ENCODE peak calls at places on chromosomes 4 and X, in seven cellular contexts. One of them, this sample, is unnamed.

GRCh38 chr4:38323141-38323634 is 340.8 kb upstream of the KLF3 start:
- DNase-seq in right lobe of liver: no peak
- DNase-seq in brain microvascular endothelial cell: peak; percentile 12
- DNase-seq in psoas muscle: no peak
- DNase-seq in AG09309: no peak
- DNase-seq in heart left ventricle: no peak
- DNase-seq in fibroblast of the aortic adventitia: no peak
- DNase-seq in this sample: no peak

GRCh38 chrX:41734530-41734929 is 10.5 kb downstream of the GPR82 start:
- DNase-seq in right lobe of liver: no peak
- DNase-seq in brain microvascular endothelial cell: peak; percentile 22
- DNase-seq in psoas muscle: no peak
- DNase-seq in AG09309: no peak
- DNase-seq in heart left ventricle: no peak
- DNase-seq in fibroblast of the aortic adventitia: peak; percentile 27
- DNase-seq in this sample: no peak

GRCh38 chr4:80309301-80310004 is 26.1 kb upstream of the CFAP299 start:
- DNase-seq in right lobe of liver: no peak
- DNase-seq in brain microvascular endothelial cell: peak; percentile 89
- DNase-seq in psoas muscle: no peak
- DNase-seq in AG09309: peak; percentile 72
- DNase-seq in heart left ventricle: no peak
- DNase-seq in fibroblast of the aortic adventitia: peak; percentile 95
- DNase-seq in this sample: peak; percentile 77

GRCh38 chrX:42499620-42500019 is 278.3 kb downstream of the PPP1R2C start:
- DNase-seq in right lobe of liver: no peak
- DNase-seq in brain microvascular endothelial cell: no peak
- DNase-seq in psoas muscle: no peak
- DNase-seq in AG09309: no peak
- DNase-seq in heart left ventricle: no peak
- DNase-seq in fibroblast of the aortic adventitia: no peak
- DNase-seq in this sample: no peak

GRCh38 chrX:20237864-20238263 is 28.8 kb downstream of the RPS6KA3 start:
- DNase-seq in right lobe of liver: no peak
- DNase-seq in brain microvascular endothelial cell: no peak
- DNase-seq in psoas muscle: no peak
- DNase-seq in AG09309: no peak
- DNase-seq in heart left ventricle: no peak
- DNase-seq in fibroblast of the aortic adventitia: no peak
- DNase-seq in this sample: no peak

GRCh38 chr4:88244821-88245579 is 39.4 kb downstream of the PPM1K start:
- DNase-seq in right lobe of liver: no peak
- DNase-seq in brain microvascular endothelial cell: no peak
- DNase-seq in psoas muscle: peak; percentile 77
- DNase-seq in AG09309: no peak
- DNase-seq in heart left ventricle: no peak
- DNase-seq in fibroblast of the aortic adventitia: no peak
- DNase-seq in this sample: no peak

GRCh38 chr4:40046311-40046980 is 10.2 kb upstream of the N4BP2 start:
- DNase-seq in right lobe of liver: peak; percentile 68
- DNase-seq in brain microvascular endothelial cell: peak; percentile 62
- DNase-seq in psoas muscle: no peak
- DNase-seq in AG09309: no peak
- DNase-seq in heart left ventricle: peak; percentile 33
- DNase-seq in fibroblast of the aortic adventitia: peak; percentile 77
- DNase-seq in this sample: peak; percentile 6

GRCh38 chr4:173527103-173527876 is 2.7 kb downstream of the HAND2 start:
- DNase-seq in right lobe of liver: no peak
- DNase-seq in brain microvascular endothelial cell: no peak
- DNase-seq in psoas muscle: no peak
- DNase-seq in AG09309: no peak
- DNase-seq in heart left ventricle: no peak
- DNase-seq in fibroblast of the aortic adventitia: peak; percentile 69
- DNase-seq in this sample: no peak

GRCh38 chr4:40575846-40576245 is 53.8 kb downstream of the RBM47 start:
- DNase-seq in right lobe of liver: no peak
- DNase-seq in brain microvascular endothelial cell: no peak
- DNase-seq in psoas muscle: no peak
- DNase-seq in AG09309: no peak
- DNase-seq in heart left ventricle: no peak
- DNase-seq in fibroblast of the aortic adventitia: peak; percentile 14
- DNase-seq in this sample: no peak

GRCh38 chrX:97310373-97310772 is 426.7 kb downstream of the RPA4 start:
- DNase-seq in right lobe of liver: no peak
- DNase-seq in brain microvascular endothelial cell: no peak
- DNase-seq in psoas muscle: no peak
- DNase-seq in AG09309: no peak
- DNase-seq in heart left ventricle: no peak
- DNase-seq in fibroblast of the aortic adventitia: peak; percentile 5
- DNase-seq in this sample: no peak

GRCh38 chrX:3461824-3462508 is 115.5 kb upstream of the MXRA5 start:
- DNase-seq in right lobe of liver: no peak
- DNase-seq in brain microvascular endothelial cell: no peak
- DNase-seq in psoas muscle: no peak
- DNase-seq in AG09309: no peak
- DNase-seq in heart left ventricle: no peak
- DNase-seq in fibroblast of the aortic adventitia: no peak
- DNase-seq in this sample: no peak

GRCh38 chr4:180116840-180117239 is 2126.4 kb upstream of the TENM3 start:
- DNase-seq in right lobe of liver: no peak
- DNase-seq in brain microvascular endothelial cell: no peak
- DNase-seq in psoas muscle: no peak
- DNase-seq in AG09309: no peak
- DNase-seq in heart left ventricle: no peak
- DNase-seq in fibroblast of the aortic adventitia: no peak
- DNase-seq in this sample: no peak

GRCh38 chr4:143420227-143420626 is 83.6 kb downstream of the GAB1 start:
- DNase-seq in right lobe of liver: no peak
- DNase-seq in brain microvascular endothelial cell: no peak
- DNase-seq in psoas muscle: no peak
- DNase-seq in AG09309: no peak
- DNase-seq in heart left ventricle: no peak
- DNase-seq in fibroblast of the aortic adventitia: no peak
- DNase-seq in this sample: no peak

GRCh38 chr4:148026022-148026421 is 294.1 kb downstream of the ARHGAP10 start:
- DNase-seq in right lobe of liver: no peak
- DNase-seq in brain microvascular endothelial cell: peak; percentile 91
- DNase-seq in psoas muscle: no peak
- DNase-seq in AG09309: peak; percentile 77
- DNase-seq in heart left ventricle: no peak
- DNase-seq in fibroblast of the aortic adventitia: peak; percentile 86
- DNase-seq in this sample: peak; percentile 41

GRCh38 chr4:15755781-15756180 is 22.3 kb upstream of the CD38 start:
- DNase-seq in right lobe of liver: no peak
- DNase-seq in brain microvascular endothelial cell: no peak
- DNase-seq in psoas muscle: no peak
- DNase-seq in AG09309: no peak
- DNase-seq in heart left ventricle: no peak
- DNase-seq in fibroblast of the aortic adventitia: no peak
- DNase-seq in this sample: no peak

GRCh38 chrX:23902419-23902818 is 5.3 kb downstream of the APOO start:
- DNase-seq in right lobe of liver: no peak
- DNase-seq in brain microvascular endothelial cell: peak; percentile 50
- DNase-seq in psoas muscle: no peak
- DNase-seq in AG09309: no peak
- DNase-seq in heart left ventricle: no peak
- DNase-seq in fibroblast of the aortic adventitia: peak; percentile 83
- DNase-seq in this sample: no peak

GRCh38 chr4:110059556-110060191 is 138.7 kb downstream of the ELOVL6 start:
- DNase-seq in right lobe of liver: no peak
- DNase-seq in brain microvascular endothelial cell: no peak
- DNase-seq in psoas muscle: no peak
- DNase-seq in AG09309: no peak
- DNase-seq in heart left ventricle: no peak
- DNase-seq in fibroblast of the aortic adventitia: peak; percentile 19
- DNase-seq in this sample: no peak

GRCh38 chr4:62460329-62460728 is 1260.2 kb downstream of the ADGRL3 start:
- DNase-seq in right lobe of liver: no peak
- DNase-seq in brain microvascular endothelial cell: no peak
- DNase-seq in psoas muscle: no peak
- DNase-seq in AG09309: no peak
- DNase-seq in heart left ventricle: no peak
- DNase-seq in fibroblast of the aortic adventitia: no peak
- DNase-seq in this sample: no peak

GRCh38 chr4:38614198-38614597 is 49.8 kb upstream of the KLF3 start:
- DNase-seq in right lobe of liver: no peak
- DNase-seq in brain microvascular endothelial cell: no peak
- DNase-seq in psoas muscle: no peak
- DNase-seq in AG09309: no peak
- DNase-seq in heart left ventricle: no peak
- DNase-seq in fibroblast of the aortic adventitia: no peak
- DNase-seq in this sample: no peak

GRCh38 chrX:57294961-57295360 is 8.5 kb downstream of the FAAH2 start:
- DNase-seq in right lobe of liver: no peak
- DNase-seq in brain microvascular endothelial cell: no peak
- DNase-seq in psoas muscle: no peak
- DNase-seq in AG09309: no peak
- DNase-seq in heart left ventricle: no peak
- DNase-seq in fibroblast of the aortic adventitia: no peak
- DNase-seq in this sample: no peak

GRCh38 chr4:2797188-2797544 is 4.3 kb downstream of the SH3BP2 start:
- DNase-seq in right lobe of liver: peak; percentile 41
- DNase-seq in brain microvascular endothelial cell: no peak
- DNase-seq in psoas muscle: no peak
- DNase-seq in AG09309: no peak
- DNase-seq in heart left ventricle: no peak
- DNase-seq in fibroblast of the aortic adventitia: no peak
- DNase-seq in this sample: no peak

DNA sequence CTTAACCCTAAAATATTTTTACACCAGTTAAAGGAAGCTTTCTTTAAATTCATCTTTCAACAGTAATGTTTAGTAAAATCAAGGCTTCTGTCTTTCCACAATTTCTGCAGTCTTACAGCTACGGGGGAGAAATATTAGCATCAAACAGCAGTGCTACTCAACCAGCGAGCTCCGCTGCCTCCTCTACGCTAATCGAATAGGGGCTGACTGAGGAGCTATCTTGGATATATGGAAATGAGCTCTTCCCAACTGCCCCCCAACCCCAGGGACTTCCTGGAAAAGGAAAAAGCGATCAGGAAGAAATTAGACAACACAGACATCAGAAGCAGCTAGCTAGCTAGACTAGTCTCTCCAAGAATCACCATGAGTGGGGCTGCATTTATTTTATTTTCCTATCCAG is 7.7 kb downstream of the NKX6-1 start:
- DNase-seq in right lobe of liver: no peak
- DNase-seq in brain microvascular endothelial cell: no peak
- DNase-seq in psoas muscle: no peak
- DNase-seq in AG09309: no peak
- DNase-seq in heart left ventricle: no peak
- DNase-seq in fibroblast of the aortic adventitia: no peak
- DNase-seq in this sample: no peak
- H3K4me3 ChIP-seq in right lobe of liver: no peak overlapping the region
- H3K4me3 ChIP-seq in brain microvascular endothelial cell: no peak overlapping the region
- H3K4me3 ChIP-seq in psoas muscle: no peak overlapping the region
- H3K4me3 ChIP-seq in AG09309: no peak overlapping the region
- H3K4me3 ChIP-seq in heart left ventricle: no peak overlapping the region
- H3K4me3 ChIP-seq in fibroblast of the aortic adventitia: no peak overlapping the region
- H3K4me3 ChIP-seq in this sample: no peak overlapping the region

DNA sequence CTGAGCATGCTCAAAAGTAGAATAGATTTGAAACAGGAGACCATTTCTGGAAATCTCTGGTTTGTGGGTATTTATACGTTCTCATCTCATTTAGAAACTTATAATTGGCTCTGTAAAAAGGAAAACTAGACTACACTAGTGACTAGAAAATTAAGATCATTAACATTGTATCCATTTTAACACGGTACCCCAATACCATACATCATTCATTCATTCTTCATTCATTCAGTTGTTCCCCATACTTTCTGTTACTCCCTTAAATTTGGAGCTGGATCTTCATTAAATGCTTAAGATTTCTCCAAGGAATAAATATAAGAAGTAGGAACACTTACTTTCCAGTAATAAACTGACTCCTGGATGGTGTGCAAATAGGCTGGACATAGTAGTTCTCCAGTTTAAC is 1.3 kb downstream of the ARSJ start:
- DNase-seq in right lobe of liver: no peak
- DNase-seq in brain microvascular endothelial cell: no peak
- DNase-seq in psoas muscle: no peak
- DNase-seq in AG09309: no peak
- DNase-seq in heart left ventricle: no peak
- DNase-seq in fibroblast of the aortic adventitia: no peak
- DNase-seq in this sample: no peak
- H3K4me3 ChIP-seq in right lobe of liver: peak overlapping the region; percentile 65
- H3K4me3 ChIP-seq in brain microvascular endothelial cell: peak overlapping the region; percentile 72
- H3K4me3 ChIP-seq in psoas muscle: peak overlapping the region; percentile 69
- H3K4me3 ChIP-seq in AG09309: peak overlapping the region; percentile 85
- H3K4me3 ChIP-seq in heart left ventricle: peak overlapping the region; percentile 66
- H3K4me3 ChIP-seq in fibroblast of the aortic adventitia: peak overlapping the region; percentile 80
- H3K4me3 ChIP-seq in this sample: peak overlapping the region; percentile 83

GRCh38 chr4:105808459-105809041 is 86.7 kb upstream of the NPNT start:
- DNase-seq in right lobe of liver: no peak
- DNase-seq in brain microvascular endothelial cell: peak; percentile 84
- DNase-seq in psoas muscle: no peak
- DNase-seq in AG09309: peak; percentile 67
- DNase-seq in heart left ventricle: no peak
- DNase-seq in fibroblast of the aortic adventitia: peak; percentile 86
- DNase-seq in this sample: peak; percentile 66
- H3K4me3 ChIP-seq in right lobe of liver: no peak overlapping the region
- H3K4me3 ChIP-seq in brain microvascular endothelial cell: no peak overlapping the region
- H3K4me3 ChIP-seq in psoas muscle: peak overlapping the region; percentile 47
- H3K4me3 ChIP-seq in AG09309: peak overlapping the region; percentile 5
- H3K4me3 ChIP-seq in heart left ventricle: no peak overlapping the region
- H3K4me3 ChIP-seq in fibroblast of the aortic adventitia: no peak overlapping the region
- H3K4me3 ChIP-seq in this sample: peak overlapping the region; percentile 47

GRCh38 chrX:131830400-131831184 is 192.5 kb upstream of the STK26 start:
- DNase-seq in right lobe of liver: peak; percentile 36
- DNase-seq in brain microvascular endothelial cell: peak; percentile 78
- DNase-seq in psoas muscle: peak; percentile 55
- DNase-seq in AG09309: peak; percentile 44
- DNase-seq in heart left ventricle: peak; percentile 79
- DNase-seq in fibroblast of the aortic adventitia: peak; percentile 88
- DNase-seq in this sample: no peak

GRCh38 chrX:131828482-131828881 is 194.6 kb upstream of the STK26 start:
- DNase-seq in right lobe of liver: no peak
- DNase-seq in brain microvascular endothelial cell: no peak
- DNase-seq in psoas muscle: no peak
- DNase-seq in AG09309: no peak
- DNase-seq in heart left ventricle: no peak
- DNase-seq in fibroblast of the aortic adventitia: no peak
- DNase-seq in this sample: no peak

GRCh38 chrX:131831185-131831520 is 191.9 kb upstream of the STK26 start:
- DNase-seq in right lobe of liver: no peak
- DNase-seq in brain microvascular endothelial cell: peak; percentile 6
- DNase-seq in psoas muscle: no peak
- DNase-seq in AG09309: no peak
- DNase-seq in heart left ventricle: no peak
- DNase-seq in fibroblast of the aortic adventitia: no peak
- DNase-seq in this sample: no peak

GRCh38 chrX:131826572-131826971 is 196.5 kb upstream of the STK26 start:
- DNase-seq in right lobe of liver: no peak
- DNase-seq in brain microvascular endothelial cell: no peak
- DNase-seq in psoas muscle: no peak
- DNase-seq in AG09309: no peak
- DNase-seq in heart left ventricle: no peak
- DNase-seq in fibroblast of the aortic adventitia: no peak
- DNase-seq in this sample: no peak

DNA sequence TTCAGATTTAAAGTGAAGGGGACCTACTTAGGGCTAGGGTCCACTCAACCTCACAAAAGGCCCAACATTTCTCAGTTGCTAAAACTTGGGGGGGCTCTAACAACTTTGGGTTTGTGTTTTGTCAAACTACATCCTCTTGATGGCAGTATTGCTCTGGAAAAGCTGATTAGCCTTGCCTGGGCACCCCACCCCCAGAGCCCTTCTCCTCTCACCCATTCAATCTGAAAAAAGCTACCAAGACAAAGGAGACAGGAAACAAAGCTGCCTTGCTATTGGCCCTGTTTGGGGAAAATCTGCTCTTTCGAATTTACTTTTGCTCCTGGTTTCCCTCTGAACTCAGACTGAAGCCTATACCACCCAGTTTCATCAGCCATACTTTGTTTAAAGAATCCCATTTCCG is 195.2 kb upstream of the STK26 start:
- DNase-seq in right lobe of liver: no peak
- DNase-seq in brain microvascular endothelial cell: peak; percentile 23
- DNase-seq in psoas muscle: no peak
- DNase-seq in AG09309: no peak
- DNase-seq in heart left ventricle: no peak
- DNase-seq in fibroblast of the aortic adventitia: peak; percentile 35
- DNase-seq in this sample: no peak
- H3K4me3 ChIP-seq in right lobe of liver: no peak overlapping the region
- H3K4me3 ChIP-seq in brain microvascular endothelial cell: no peak overlapping the region
- H3K4me3 ChIP-seq in psoas muscle: no peak overlapping the region
- H3K4me3 ChIP-seq in AG09309: no peak overlapping the region
- H3K4me3 ChIP-seq in heart left ventricle: no peak overlapping the region
- H3K4me3 ChIP-seq in fibroblast of the aortic adventitia: no peak overlapping the region
- H3K4me3 ChIP-seq in this sample: no peak overlapping the region